ENCODE peak calls at places on chromosome 21, in four cellular contexts. X is GM12891, P is GM12878, R is K562. T is an unnamed sample.

GRCh38 chr21:37505963-37506362 is 139.4 kb downstream of the DYRK1A start:
- DNase-seq in X (no peak), P (no peak), R (no peak), T (no peak)

GRCh38 chr21:45443595-45444181 is 38.7 kb downstream of the COL18A1 start:
- DNase-seq in X (no peak), P (no peak), R (no peak), T (peak)

GRCh38 chr21:7917729-7918128 is 2603.7 kb upstream of the TPTE start:
- DNase-seq in X (no peak), P (no peak), R (no peak), T (no peak)

GRCh38 chr21:17540530-17540929 is 27.7 kb downstream of the CXADR start:
- DNase-seq in X (no peak), P (no peak), R (no peak), T (no peak)

GRCh38 chr21:16073571-16073970 is 343.8 kb downstream of the USP25 start:
- DNase-seq in X (no peak), P (no peak), R (no peak), T (no peak)

GRCh38 chr21:45877160-45877438 is 104.5 kb upstream of the COL6A1 start:
- DNase-seq in X (no peak), P (no peak), R (no peak), T (no peak)

GRCh38 chr21:28216976-28217523 is 775.6 kb downstream of the LTN1 start:
- DNase-seq in X (no peak), P (no peak), R (no peak), T (no peak)

GRCh38 chr21:31387560-31388186 is 43.6 kb upstream of the TIAM1 start:
- DNase-seq in X (no peak), P (no peak), R (no peak), T (no peak)

GRCh38 chr21:16563795-16564194 is 834.0 kb downstream of the USP25 start:
- DNase-seq in X (no peak), P (no peak), R (no peak), T (no peak)

GRCh38 chr21:36428789-36429671 is 43.8 kb downstream of the CHAF1B start:
- DNase-seq in X (no peak), P (no peak), R (no peak), T (no peak)

GRCh38 chr21:16587671-16588379 is 858.0 kb downstream of the USP25 start:
- DNase-seq in X (no peak), P (no peak), R (no peak), T (no peak)

GRCh38 chr21:28431527-28432200 is 561.0 kb downstream of the LTN1 start:
- DNase-seq in X (no peak), P (no peak), R (no peak), T (no peak)

GRCh38 chr21:38965910-38966504 is 160.3 kb downstream of the ETS2 start:
- DNase-seq in X (no peak), P (no peak), R (peak), T (no peak)

GRCh38 chr21:39788383-39788782 is 43.4 kb downstream of the IGSF5 start:
- DNase-seq in X (no peak), P (no peak), R (peak), T (no peak)

GRCh38 chr21:45523411-45524101 is 18.7 kb downstream of the SLC19A1 start:
- DNase-seq in X (no peak), P (no peak), R (no peak), T (no peak)

GRCh38 chr21:36589352-36589971 is 109.5 kb upstream of the SIM2 start:
- DNase-seq in X (peak), P (peak), R (peak), T (peak)

GRCh38 chr21:46379105-46379504 is 55.1 kb downstream of the PCNT start:
- DNase-seq in X (no peak), P (no peak), R (no peak), T (no peak)

GRCh38 chr21:17818158-17819113 is 720 bp downstream of the C21orf91 start:
- DNase-seq in X (peak), P (no peak), R (no peak), T (peak)

GRCh38 chr21:17987328-17987727 is 168.2 kb upstream of the C21orf91 start:
- DNase-seq in X (no peak), P (no peak), R (no peak), T (no peak)

GRCh38 chr21:30044447-30045064 is 104.8 kb upstream of the GRIK1 start:
- DNase-seq in X (no peak), P (no peak), R (peak), T (no peak)

GRCh38 chr21:45791562-45792418 is 148.3 kb downstream of the PCBP3 start:
- DNase-seq in X (no peak), P (no peak), R (no peak), T (no peak)

GRCh38 chr21:36535618-36536241 is 55.8 kb upstream of the CLDN14 start:
- DNase-seq in X (peak), P (peak), R (no peak), T (no peak)

GRCh38 chr21:37039434-37040075 is 33.1 kb downstream of the RIPPLY3 start:
- DNase-seq in X (no peak), P (no peak), R (no peak), T (no peak)

GRCh38 chr21:30839304-30839703 is 9.7 kb upstream of the KRTAP7-1 start:
- DNase-seq in X (no peak), P (no peak), R (peak), T (no peak)

GRCh38 chr21:19122371-19122770 is 718.8 kb upstream of the TMPRSS15 start:
- DNase-seq in X (no peak), P (no peak), R (no peak), T (no peak)

GRCh38 chr21:35933466-35933865 is 126.9 kb downstream of the SETD4 start:
- DNase-seq in X (no peak), P (no peak), R (no peak), T (peak)

GRCh38 chr21:21345872-21346271 is 347.7 kb downstream of the NCAM2 start:
- DNase-seq in X (no peak), P (no peak), R (no peak), T (no peak)

GRCh38 chr21:36323032-36323431 is 3.0 kb downstream of the MORC3 start:
- DNase-seq in X (no peak), P (no peak), R (peak), T (peak)

GRCh38 chr21:34728479-34728878 is 59.7 kb downstream of the CLIC6 start:
- DNase-seq in X (no peak), P (no peak), R (no peak), T (no peak)
- TF ChIP-seq POLR2AphosphoS5 in X (no peak), P (no peak), R (no peak), T (no peak)

GRCh38 chr21:41766883-41767605 is at the start of gene RIPK4:
- DNase-seq in X (peak), P (peak), R (no peak), T (no peak)
- TF ChIP-seq SPI1 in X (no peak), P (no peak), R (no peak), T (no peak)

GRCh38 chr21:41921089-41921819 is 32.6 kb downstream of the C2CD2 start:
- DNase-seq in X (peak), P (no peak), R (no peak), T (no peak)
- TF ChIP-seq POLR2AphosphoS5 in X (no peak), P (no peak), R (no peak), T (no peak)

GRCh38 chr21:26028183-26028582 is 142.4 kb downstream of the APP start:
- DNase-seq in X (no peak), P (no peak), R (no peak), T (no peak)
- TF ChIP-seq SPI1 in X (no peak), P (no peak), R (no peak), T (no peak)

GRCh38 chr21:44322621-44323325 is 16.4 kb downstream of the CFAP410 start:
- DNase-seq in X (no peak), P (no peak), R (no peak), T (no peak)

GRCh38 chr21:44324106-44324853 is 14.9 kb downstream of the CFAP410 start:
- DNase-seq in X (no peak), P (no peak), R (no peak), T (no peak)

GRCh38 chr21:44324854-44325107 is 14.4 kb downstream of the CFAP410 start:
- DNase-seq in X (no peak), P (no peak), R (no peak), T (no peak)

GRCh38 chr21:44321846-44322450 is 17.2 kb downstream of the CFAP410 start:
- DNase-seq in X (no peak), P (no peak), R (no peak), T (no peak)

GRCh38 chr21:44323591-44323990 is 15.6 kb downstream of the CFAP410 start:
- DNase-seq in X (no peak), P (no peak), R (no peak), T (no peak)
- TF ChIP-seq POLR2AphosphoS5 in X (no peak), P (no peak), R (no peak), T (no peak)

T was measured in HL-60.